ENCODE peak calls at places on chromosomes 12 and 14, in six cellular contexts. Q is OCI-LY7; D is neural progenitor cell; E is CD8-positive, alpha-beta memory T cell; O is GM06990; M is Peyer's patch. K is an unnamed sample.

GRCh38 chr12:97324471-97324870 is 138.1 kb upstream of the RMST start:
- DNase-seq in Q (no peak), D (no peak), E (no peak), O (no peak), M (no peak), K (no peak)

GRCh38 chr14:90624228-90624627 is 192.0 kb downstream of the TTC7B start:
- DNase-seq in Q (no peak), D (no peak), E (no peak), O (no peak), M (no peak), K (peak; percentile 59)

GRCh38 chr12:58309806-58310205 is 368.4 kb downstream of the ATP23 start:
- DNase-seq in Q (no peak), D (no peak), E (no peak), O (no peak), M (no peak), K (no peak)

GRCh38 chr14:101127239-101127638 is 223.7 kb upstream of the RTL1 start:
- DNase-seq in Q (no peak), D (no peak), E (no peak), O (no peak), M (peak; percentile 13), K (no peak)

GRCh38 chr12:115049617-115050016 is 365.6 kb upstream of the TBX3 start:
- DNase-seq in Q (no peak), D (no peak), E (no peak), O (no peak), M (no peak), K (peak; percentile 12)

GRCh38 chr12:81170072-81170471 is 92.2 kb downstream of the ACSS3 start:
- DNase-seq in Q (no peak), D (no peak), E (no peak), O (no peak), M (no peak), K (peak; percentile 39)

GRCh38 chr12:64890873-64891468 is 66.5 kb downstream of the TBC1D30 start:
- DNase-seq in Q (peak; percentile 68), D (peak; percentile 79), E (no peak), O (peak; percentile 22), M (no peak), K (peak; percentile 81)

GRCh38 chr12:83573676-83574075 is 887.0 kb downstream of the TMTC2 start:
- DNase-seq in Q (no peak), D (no peak), E (no peak), O (no peak), M (no peak), K (peak; percentile 19)

GRCh38 chr14:38770245-38770644 is 332.8 kb downstream of the SEC23A start:
- DNase-seq in Q (no peak), D (no peak), E (no peak), O (no peak), M (no peak), K (no peak)

GRCh38 chr12:6383572-6384498 is at the start of gene LTBR:
- DNase-seq in Q (no peak), D (peak; percentile 49), E (no peak), O (no peak), M (peak; percentile 97), K (peak; percentile 97)

GRCh38 chr14:56918849-56919574 is 108.7 kb upstream of the OTX2 start:
- DNase-seq in Q (no peak), D (no peak), E (no peak), O (no peak), M (no peak), K (no peak)

GRCh38 chr12:124684971-124685688 is 117.7 kb upstream of the NCOR2 start:
- DNase-seq in Q (no peak), D (no peak), E (no peak), O (no peak), M (no peak), K (peak; percentile 91)

GRCh38 chr12:19026035-19026434 is 103.5 kb upstream of the PLEKHA5 start:
- DNase-seq in Q (no peak), D (no peak), E (no peak), O (no peak), M (no peak), K (no peak)

GRCh38 chr12:2262449-2262848 is 209.7 kb downstream of the CACNA1C start:
- DNase-seq in Q (no peak), D (no peak), E (no peak), O (no peak), M (no peak), K (no peak)

GRCh38 chr12:124772467-124773170 is 91.0 kb downstream of the SCARB1 start:
- DNase-seq in Q (no peak), D (no peak), E (no peak), O (no peak), M (no peak), K (no peak)

GRCh38 chr14:103033744-103034143 is 23.6 kb downstream of the CDC42BPB start:
- DNase-seq in Q (no peak), D (no peak), E (no peak), O (no peak), M (peak; percentile 59), K (no peak)

DNA sequence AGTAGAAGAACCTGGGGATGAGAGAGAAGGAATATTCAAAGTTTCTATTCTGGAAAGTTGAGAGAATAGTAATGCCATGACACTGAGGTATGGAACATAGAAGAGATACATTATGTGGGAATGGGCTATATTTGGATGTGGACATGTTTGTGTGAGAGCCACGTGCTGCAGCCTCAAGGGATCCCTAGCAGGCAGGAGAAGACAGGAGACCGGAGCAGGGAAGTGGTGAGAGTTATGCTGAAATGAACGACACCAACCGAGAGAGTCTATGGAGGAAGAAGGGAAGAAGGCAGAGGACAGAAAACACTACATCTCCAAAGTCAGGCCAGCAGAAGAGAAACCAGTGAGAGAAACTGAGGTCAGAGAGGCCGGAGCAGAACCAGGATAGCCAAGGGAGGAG is 10.0 kb upstream of the RIPK3 start:
- DNase-seq in Q (no peak), D (no peak), E (no peak), O (no peak), M (no peak), K (no peak)
- H3K4me3 ChIP-seq in Q (no peak overlapping the region), D (no peak overlapping the region), E (no peak overlapping the region), O (no peak overlapping the region), M (no peak overlapping the region), K (no peak overlapping the region)

DNA sequence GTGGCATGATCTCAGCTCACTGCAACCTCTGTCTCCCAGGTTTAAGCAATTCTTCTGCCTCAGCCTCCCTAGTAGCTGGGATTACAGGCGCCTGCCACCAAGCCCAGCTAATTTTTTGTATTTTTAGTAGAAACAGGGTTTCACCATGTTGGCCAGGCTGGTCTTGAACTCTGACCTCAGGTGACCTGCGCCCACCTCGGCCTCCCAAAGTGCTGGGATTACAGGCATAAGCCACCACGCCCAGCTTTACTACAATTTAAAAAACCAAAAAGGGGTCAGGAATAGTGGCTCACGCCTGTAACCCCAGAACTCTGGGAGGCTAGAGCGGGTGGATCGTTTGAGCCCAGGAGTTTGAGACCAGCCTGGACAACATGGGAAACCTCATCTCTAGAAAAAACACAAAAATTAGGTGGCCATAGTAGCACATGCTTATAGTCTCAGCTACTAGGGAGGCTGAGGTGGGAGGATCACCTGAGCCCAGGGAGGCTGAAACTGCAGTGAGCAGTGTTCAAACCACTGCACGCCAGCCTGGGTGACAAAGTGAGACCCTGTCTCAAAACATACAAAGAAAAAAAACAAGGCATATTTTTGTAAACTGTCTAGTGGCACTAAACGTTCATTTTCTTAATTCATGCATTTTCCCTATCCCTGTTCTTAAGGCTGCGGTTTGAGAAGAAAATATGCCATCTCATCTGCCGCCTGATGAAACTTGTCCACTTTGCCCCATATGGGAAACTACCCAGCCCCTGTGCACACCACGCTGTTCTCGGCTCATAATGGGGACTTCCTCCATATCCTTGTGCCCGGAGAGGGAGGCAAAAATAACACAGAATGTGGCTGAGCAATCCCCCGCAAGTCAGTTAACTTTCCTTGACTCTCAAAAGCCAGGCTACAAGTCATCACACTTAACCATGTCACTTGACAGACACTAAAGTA is 4.3 kb downstream of the RILPL2 start:
- DNase-seq in Q (peak; percentile 47), D (no peak), E (peak; percentile 19), O (no peak), M (no peak), K (no peak)
- H3K4me3 ChIP-seq in Q (peak overlapping the region; percentile 88), D (no peak overlapping the region), E (peak overlapping the region; percentile 31), O (peak overlapping the region; percentile 98), M (peak overlapping the region; percentile 16), K (no peak overlapping the region)

DNA sequence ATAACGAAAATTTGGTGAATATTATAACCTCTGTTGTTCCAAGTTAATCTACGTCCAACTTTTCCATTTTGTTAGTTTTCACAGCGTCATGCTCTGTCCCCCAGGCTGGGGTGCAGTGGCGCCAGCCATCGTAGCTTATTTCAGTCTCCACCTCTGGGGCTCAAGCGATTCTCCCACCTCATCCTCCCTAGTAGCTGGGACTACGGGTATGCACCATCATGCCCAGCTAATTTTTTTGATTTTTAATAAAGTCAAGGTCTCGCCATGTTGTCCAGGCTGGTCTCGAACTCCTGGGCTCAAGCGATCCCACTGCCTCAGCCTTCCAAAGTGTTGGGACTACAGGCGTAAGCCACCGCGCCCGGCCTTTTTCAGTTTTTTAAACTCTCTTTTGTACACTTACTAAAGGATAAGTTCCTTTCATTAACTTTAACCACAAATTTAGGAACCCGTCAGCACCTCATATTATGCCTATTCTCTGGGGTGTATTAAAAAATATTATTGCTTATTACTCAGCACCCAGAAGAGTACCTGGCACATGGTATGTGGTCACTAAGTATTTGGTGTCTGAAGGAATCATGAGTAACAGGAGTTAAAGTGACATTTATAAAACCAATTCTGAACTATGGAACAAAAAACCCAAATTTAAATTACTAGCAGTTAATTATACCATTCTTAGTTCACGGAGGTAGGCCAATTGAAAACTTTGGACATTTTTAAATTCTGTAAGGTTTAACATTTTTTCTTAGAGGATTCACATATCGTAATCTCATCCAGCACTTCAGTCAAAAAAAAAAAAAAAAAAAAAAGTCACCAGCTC is 925 bp upstream of the MIPOL1 start:
- DNase-seq in Q (no peak), D (no peak), E (no peak), O (no peak), M (no peak), K (no peak)
- H3K4me3 ChIP-seq in Q (no peak overlapping the region), D (peak overlapping the region; percentile 67), E (no peak overlapping the region), O (no peak overlapping the region), M (peak overlapping the region; percentile 78), K (peak overlapping the region; percentile 36)

GRCh38 chr12:29561736-29562135 is 64.2 kb upstream of the OVCH1 start:
- DNase-seq in Q (no peak), D (no peak), E (no peak), O (no peak), M (no peak), K (no peak)
- H3K4me3 ChIP-seq in Q (no peak overlapping the region), D (no peak overlapping the region), E (no peak overlapping the region), O (no peak overlapping the region), M (no peak overlapping the region), K (no peak overlapping the region)

DNA sequence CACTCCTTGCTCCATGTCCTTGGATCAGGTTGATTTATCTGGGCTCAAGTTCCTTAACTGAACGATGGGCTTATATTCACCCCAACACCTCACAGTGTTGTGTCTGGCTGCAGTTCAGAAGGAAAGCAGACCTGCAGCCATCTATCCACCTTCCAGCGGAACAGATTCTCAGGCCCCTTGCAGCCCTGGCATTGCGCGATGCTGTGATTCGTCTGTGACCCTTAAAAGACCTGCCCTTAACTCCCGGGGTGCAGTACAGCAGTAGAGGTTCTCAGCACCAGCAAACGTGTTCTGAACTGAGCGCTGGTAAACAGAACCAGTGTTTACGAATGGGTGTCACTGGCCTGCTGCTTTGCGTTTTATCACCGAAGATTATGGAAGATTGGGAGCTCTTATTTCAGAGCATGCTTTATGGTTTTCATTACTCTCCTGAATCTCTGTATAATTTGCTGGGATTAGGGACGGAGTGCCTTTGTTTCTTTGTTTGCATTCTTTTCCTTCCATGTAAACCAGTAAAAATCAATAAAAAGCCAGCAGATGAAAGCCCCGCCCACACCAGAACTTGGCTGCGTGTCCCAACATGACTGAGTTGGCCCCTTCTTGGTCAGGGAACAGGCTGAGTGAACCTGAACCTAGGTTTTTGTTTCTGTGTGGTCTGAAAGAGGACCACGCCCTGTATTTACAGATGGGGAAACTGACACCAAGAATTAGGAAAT is 286.7 kb upstream of the CRY1 start:
- DNase-seq in Q (no peak), D (no peak), E (no peak), O (no peak), M (no peak), K (peak; percentile 26)
- H3K4me3 ChIP-seq in Q (no peak overlapping the region), D (no peak overlapping the region), E (no peak overlapping the region), O (no peak overlapping the region), M (no peak overlapping the region), K (no peak overlapping the region)

K was measured in cardiac fibroblast.